ENCODE peak calls at places on chromosome 11, in nine cellular contexts. W is NCI-H1092; L is GM04503; R is stimulated activated effector memory CD8-positive, alpha-beta T cell treated with anti-CD3 and anti-CD28 coated beads, Interleukin-12 subunit alpha, Interleukin-12 subunit beta, amount 100 ng/mL, for 72 hours; S is EL; E is EH; Q is T1000; V is KBM-7; H is kidney glomerular epithelial cell. N is an unnamed sample.

GRCh38 chr11:64690235-64690634 is 32.8 kb downstream of the NRXN2 start:
- DNase-seq in E (no peak), R (no peak), W (no peak), H (no peak), S (no peak), Q (no peak), V (no peak), L (no peak), N (no peak)

GRCh38 chr11:64872790-64873488 is 5.5 kb downstream of the EHD1 start:
- DNase-seq in W (no peak), H (no peak), S (no peak), Q (no peak), L (no peak), E (no peak), R (no peak), V (no peak), N (no peak)

GRCh38 chr11:8477680-8478079 is 116.3 kb downstream of the STK33 start:
- DNase-seq in S (no peak), W (no peak), Q (no peak), H (no peak), E (no peak), L (no peak), R (no peak), V (no peak), N (no peak)

GRCh38 chr11:95296165-95296564 is 65.2 kb upstream of the SESN3 start:
- DNase-seq in Q (no peak), V (no peak), H (peak; percentile 17), L (no peak), R (no peak), W (peak; percentile 78), S (no peak), E (no peak), N (no peak)

GRCh38 chr11:118430956-118431355 is 5.3 kb upstream of the KMT2A start:
- DNase-seq in E (no peak), L (no peak), S (no peak), H (no peak), W (no peak), R (no peak), Q (no peak), V (no peak), N (no peak)

GRCh38 chr11:66221726-66222236 is 46.7 kb upstream of the RAB1B start:
- DNase-seq in Q (no peak), W (no peak), V (no peak), E (no peak), L (no peak), R (no peak), H (peak; percentile 5), S (peak; percentile 33), N (peak; percentile 10)

GRCh38 chr11:61834278-61835004 is 6.3 kb downstream of the FADS2 start:
- DNase-seq in R (peak; percentile 45), Q (no peak), E (peak; percentile 73), S (peak; percentile 38), W (peak; percentile 72), V (peak; percentile 98), L (no peak), H (no peak), N (peak; percentile 78)

GRCh38 chr11:72793081-72793451 is 781 bp downstream of the STARD10 start:
- DNase-seq in E (no peak), H (no peak), R (no peak), S (no peak), Q (no peak), L (no peak), V (no peak), W (no peak), N (peak; percentile 17)

GRCh38 chr11:71151561-71151960 is 100.8 kb downstream of the SHANK2 start:
- DNase-seq in R (no peak), V (no peak), L (no peak), S (no peak), E (no peak), H (no peak), W (no peak), Q (no peak), N (no peak)

GRCh38 chr11:2265396-2265795 is 5.0 kb downstream of the ASCL2 start:
- DNase-seq in R (no peak), H (no peak), Q (no peak), V (peak; percentile 44), W (no peak), L (no peak), E (no peak), S (no peak), N (no peak)

GRCh38 chr11:130418756-130419155 is 9.7 kb downstream of the ADAMTS8 start:
- DNase-seq in Q (no peak), L (peak; percentile 65), W (no peak), V (no peak), R (no peak), S (no peak), E (peak; percentile 71), H (no peak), N (peak; percentile 20)

GRCh38 chr11:57787920-57788716 is 26.5 kb downstream of the CTNND1 start:
- DNase-seq in V (peak; percentile 87), L (no peak), E (peak; percentile 41), Q (no peak), H (no peak), S (no peak), R (no peak), W (no peak), N (peak; percentile 72)

GRCh38 chr11:16000065-16000464 is 356.3 kb downstream of the SOX6 start:
- DNase-seq in L (peak; percentile 32), Q (no peak), S (peak; percentile 69), R (no peak), E (peak; percentile 85), H (no peak), W (no peak), V (no peak), N (no peak)

GRCh38 chr11:124086447-124086846 is 28.8 kb upstream of the VWA5A start:
- DNase-seq in S (no peak), V (no peak), R (no peak), E (no peak), L (no peak), H (no peak), Q (no peak), W (peak; percentile 68), N (peak; percentile 45)